ENCODE peak calls at places on chromosomes 11 and 22, in four cellular contexts. One of them, this sample, is unnamed.

GRCh38 chr11:74373382-74373781 is 24.9 kb downstream of the PGM2L1 start:
- DNase-seq in HCT116: no peak
- DNase-seq in SK-N-SH: no peak
- DNase-seq in HepG2: no peak
- DNase-seq in this sample: no peak

GRCh38 chr11:33375236-33375635 is 118.1 kb downstream of the HIPK3 start:
- DNase-seq in HCT116: no peak
- DNase-seq in SK-N-SH: no peak
- DNase-seq in HepG2: no peak
- DNase-seq in this sample: no peak

GRCh38 chr22:35559354-35560005 is 18.8 kb downstream of the RASD2 start:
- DNase-seq in HCT116: no peak
- DNase-seq in SK-N-SH: no peak
- DNase-seq in HepG2: no peak
- DNase-seq in this sample: no peak

GRCh38 chr11:65141896-65142494 is 7.7 kb upstream of the SYVN1 start:
- DNase-seq in HCT116: no peak
- DNase-seq in SK-N-SH: no peak
- DNase-seq in HepG2: no peak
- DNase-seq in this sample: no peak

GRCh38 chr11:28547395-28547794 is 439.2 kb downstream of the METTL15 start:
- DNase-seq in HCT116: no peak
- DNase-seq in SK-N-SH: no peak
- DNase-seq in HepG2: no peak
- DNase-seq in this sample: no peak

GRCh38 chr22:41478891-41479521 is 10.1 kb downstream of the ACO2 start:
- DNase-seq in HCT116: no peak
- DNase-seq in SK-N-SH: no peak
- DNase-seq in HepG2: no peak
- DNase-seq in this sample: no peak

GRCh38 chr22:41925783-41926460 is 684 bp downstream of the TNFRSF13C start:
- DNase-seq in HCT116: no peak
- DNase-seq in SK-N-SH: peak
- DNase-seq in HepG2: peak
- DNase-seq in this sample: peak

GRCh38 chr11:44754876-44755552 is 28.3 kb downstream of the TSPAN18 start:
- DNase-seq in HCT116: no peak
- DNase-seq in SK-N-SH: peak
- DNase-seq in HepG2: no peak
- DNase-seq in this sample: no peak

GRCh38 chr22:37457093-37457893 is 28.9 kb downstream of the MFNG start:
- DNase-seq in HCT116: peak
- DNase-seq in SK-N-SH: peak
- DNase-seq in HepG2: peak
- DNase-seq in this sample: peak

GRCh38 chr22:32546480-32546879 is 71.9 kb downstream of the FBXO7 start:
- DNase-seq in HCT116: no peak
- DNase-seq in SK-N-SH: no peak
- DNase-seq in HepG2: no peak
- DNase-seq in this sample: no peak

GRCh38 chr11:6505577-6506240 is 8.6 kb downstream of the DNHD1 start:
- DNase-seq in HCT116: peak
- DNase-seq in SK-N-SH: peak
- DNase-seq in HepG2: peak
- DNase-seq in this sample: peak

GRCh38 chr11:43543313-43543712 is 137.2 kb upstream of the HSD17B12 start:
- DNase-seq in HCT116: no peak
- DNase-seq in SK-N-SH: no peak
- DNase-seq in HepG2: no peak
- DNase-seq in this sample: no peak
- TF ChIP-seq ELF1 in HCT116: no peak
- TF ChIP-seq ELF1 in SK-N-SH: no peak
- TF ChIP-seq ELF1 in HepG2: no peak
- TF ChIP-seq ELF1 in this sample: no peak

GRCh38 chr11:73151371-73151870 is 9.3 kb upstream of the FCHSD2 start:
- DNase-seq in HCT116: no peak
- DNase-seq in SK-N-SH: no peak
- DNase-seq in HepG2: no peak
- DNase-seq in this sample: no peak

GRCh38 chr11:73152086-73152853 is 10.2 kb upstream of the FCHSD2 start:
- DNase-seq in HCT116: no peak
- DNase-seq in SK-N-SH: no peak
- DNase-seq in HepG2: no peak
- DNase-seq in this sample: no peak

GRCh38 chr11:73149105-73149504 is 7.0 kb upstream of the FCHSD2 start:
- DNase-seq in HCT116: no peak
- DNase-seq in SK-N-SH: no peak
- DNase-seq in HepG2: no peak
- DNase-seq in this sample: no peak

GRCh38 chr11:73145986-73146575 is 4.0 kb upstream of the FCHSD2 start:
- DNase-seq in HCT116: no peak
- DNase-seq in SK-N-SH: peak
- DNase-seq in HepG2: no peak
- DNase-seq in this sample: no peak

GRCh38 chr11:73147771-73148681 is 5.9 kb upstream of the FCHSD2 start:
- DNase-seq in HCT116: no peak
- DNase-seq in SK-N-SH: peak
- DNase-seq in HepG2: no peak
- DNase-seq in this sample: no peak
- TF ChIP-seq ELF1 in HCT116: no peak
- TF ChIP-seq ELF1 in SK-N-SH: no peak
- TF ChIP-seq ELF1 in HepG2: no peak
- TF ChIP-seq ELF1 in this sample: no peak

GRCh38 chr22:25016311-25016710 is 63.8 kb downstream of the KIAA1671 start:
- DNase-seq in HCT116: no peak
- DNase-seq in SK-N-SH: no peak
- DNase-seq in HepG2: no peak
- DNase-seq in this sample: no peak

GRCh38 chr22:25012743-25013142 is 60.2 kb downstream of the KIAA1671 start:
- DNase-seq in HCT116: no peak
- DNase-seq in SK-N-SH: no peak
- DNase-seq in HepG2: no peak
- DNase-seq in this sample: no peak

GRCh38 chr22:25018009-25018408 is 65.5 kb downstream of the KIAA1671 start:
- DNase-seq in HCT116: no peak
- DNase-seq in SK-N-SH: no peak
- DNase-seq in HepG2: no peak
- DNase-seq in this sample: no peak

GRCh38 chr22:25014896-25015755 is 62.6 kb downstream of the KIAA1671 start:
- DNase-seq in HCT116: no peak
- DNase-seq in SK-N-SH: no peak
- DNase-seq in HepG2: no peak
- DNase-seq in this sample: no peak

GRCh38 chr22:25013634-25014033 is 61.1 kb downstream of the KIAA1671 start:
- DNase-seq in HCT116: no peak
- DNase-seq in SK-N-SH: no peak
- DNase-seq in HepG2: no peak
- DNase-seq in this sample: no peak
- TF ChIP-seq ELF1 in HCT116: no peak
- TF ChIP-seq ELF1 in SK-N-SH: no peak
- TF ChIP-seq ELF1 in HepG2: no peak
- TF ChIP-seq ELF1 in this sample: no peak

DNA sequence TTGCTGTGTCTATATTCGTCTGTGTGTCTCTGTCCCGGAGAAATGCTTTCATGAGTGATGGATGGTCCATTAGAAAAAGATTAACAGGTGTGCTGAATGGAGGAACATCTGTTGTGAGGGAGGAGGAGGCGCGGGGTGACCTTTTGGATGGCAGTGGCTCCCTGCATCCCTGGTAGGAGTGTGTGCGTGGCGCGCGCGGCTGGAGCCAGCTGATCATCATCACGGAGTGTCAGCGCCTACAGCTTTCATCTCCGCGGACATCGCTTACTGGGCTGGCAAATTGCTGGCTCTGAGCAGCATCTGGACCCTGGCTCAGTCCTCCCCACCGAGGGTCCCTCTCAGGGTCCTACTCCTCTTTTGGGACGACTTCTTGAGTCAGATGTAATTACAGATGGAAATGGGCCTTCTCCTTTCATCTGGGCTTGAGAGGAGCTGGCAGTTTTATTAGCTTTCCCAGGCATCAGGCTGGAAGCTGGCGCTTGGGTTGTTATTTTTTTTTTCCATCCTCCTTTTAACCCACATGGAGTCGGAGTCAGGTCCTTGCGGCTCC is 85.3 kb downstream of the CACNA1I start:
- DNase-seq in HCT116: no peak
- DNase-seq in SK-N-SH: peak
- DNase-seq in HepG2: no peak
- DNase-seq in this sample: no peak
- TF ChIP-seq ELF1 in HCT116: no peak
- TF ChIP-seq ELF1 in SK-N-SH: no peak
- TF ChIP-seq ELF1 in HepG2: no peak
- TF ChIP-seq ELF1 in this sample: no peak

GRCh38 chr11:34773826-34774225 is 142.4 kb downstream of the APIP start:
- DNase-seq in HCT116: no peak
- DNase-seq in SK-N-SH: no peak
- DNase-seq in HepG2: no peak
- DNase-seq in this sample: no peak
- TF ChIP-seq ELF1 in HCT116: no peak
- TF ChIP-seq ELF1 in SK-N-SH: no peak
- TF ChIP-seq ELF1 in HepG2: no peak
- TF ChIP-seq ELF1 in this sample: no peak

GRCh38 chr11:1389932-1390587 is at the start of gene BRSK2:
- DNase-seq in HCT116: no peak
- DNase-seq in SK-N-SH: no peak
- DNase-seq in HepG2: no peak
- DNase-seq in this sample: no peak

GRCh38 chr11:1388763-1389102 is 1.0 kb upstream of the BRSK2 start:
- DNase-seq in HCT116: no peak
- DNase-seq in SK-N-SH: no peak
- DNase-seq in HepG2: no peak
- DNase-seq in this sample: no peak

GRCh38 chr11:1387521-1387920 is 2.2 kb upstream of the BRSK2 start:
- DNase-seq in HCT116: no peak
- DNase-seq in SK-N-SH: no peak
- DNase-seq in HepG2: no peak
- DNase-seq in this sample: no peak

GRCh38 chr11:1389103-1389931 is 417 bp upstream of the BRSK2 start:
- DNase-seq in HCT116: peak
- DNase-seq in SK-N-SH: peak
- DNase-seq in HepG2: peak
- DNase-seq in this sample: peak

GRCh38 chr11:1387961-1388762 is 1.6 kb upstream of the BRSK2 start:
- DNase-seq in HCT116: no peak
- DNase-seq in SK-N-SH: no peak
- DNase-seq in HepG2: peak
- DNase-seq in this sample: no peak
- TF ChIP-seq ELF1 in HCT116: no peak
- TF ChIP-seq ELF1 in SK-N-SH: no peak
- TF ChIP-seq ELF1 in HepG2: no peak
- TF ChIP-seq ELF1 in this sample: no peak

This sample was measured in K562.